ENCODE peak calls at places on chromosomes 5 and 9, in eight cellular contexts. Q is DND-41, V is AG04450, P is WERI-Rb-1, Y is left lung, E is psoas muscle, N is RWPE1, F is endothelial cell of umbilical vein. I is an unnamed sample.

GRCh38 chr5:80926536-80926935 is 33.6 kb upstream of the RASGRF2 start:
- DNase-seq in Q (no peak), V (no peak), P (no peak), Y (no peak), E (no peak), N (no peak), F (no peak), I (no peak)

GRCh38 chr5:150734579-150735384 is 24.0 kb downstream of the DCTN4 start:
- DNase-seq in Q (no peak), V (no peak), P (no peak), Y (peak), E (peak), N (no peak), F (no peak), I (no peak)

GRCh38 chr9:77092536-77092935 is 73.1 kb downstream of the FOXB2 start:
- DNase-seq in Q (no peak), V (no peak), P (no peak), Y (no peak), E (no peak), N (no peak), F (no peak), I (no peak)

GRCh38 chr9:134985451-134985850 is 67.7 kb upstream of the FCN1 start:
- DNase-seq in Q (no peak), V (no peak), P (no peak), Y (peak), E (no peak), N (no peak), F (no peak), I (no peak)

GRCh38 chr5:58717303-58718012 is 134.6 kb downstream of the RAB3C start:
- DNase-seq in Q (no peak), V (no peak), P (no peak), Y (no peak), E (no peak), N (no peak), F (no peak), I (no peak)

GRCh38 chr5:87541033-87541432 is 128.3 kb upstream of the CCNH start:
- DNase-seq in Q (no peak), V (no peak), P (peak), Y (peak), E (peak), N (peak), F (peak), I (peak)

GRCh38 chr5:97151370-97151769 is 9.0 kb upstream of the LIX1 start:
- DNase-seq in Q (no peak), V (no peak), P (no peak), Y (no peak), E (no peak), N (no peak), F (no peak), I (no peak)

GRCh38 chr9:72315510-72316287 is 49.3 kb downstream of the ZFAND5 start:
- DNase-seq in Q (no peak), V (no peak), P (peak), Y (peak), E (peak), N (no peak), F (no peak), I (no peak)

GRCh38 chr9:96383165-96383939 is at the start of gene SLC35D2:
- DNase-seq in Q (no peak), V (no peak), P (no peak), Y (peak), E (peak), N (peak), F (peak), I (no peak)

GRCh38 chr9:134597041-134597913 is 44.3 kb upstream of the COL5A1 start:
- DNase-seq in Q (no peak), V (no peak), P (no peak), Y (no peak), E (no peak), N (no peak), F (no peak), I (peak)

GRCh38 chr9:70052768-70053167 is 9.1 kb downstream of the MAMDC2 start:
- DNase-seq in Q (no peak), V (no peak), P (no peak), Y (no peak), E (no peak), N (no peak), F (no peak), I (no peak)

GRCh38 chr5:146645382-146645781 is 129.4 kb upstream of the GPR151 start:
- DNase-seq in Q (peak), V (no peak), P (no peak), Y (no peak), E (no peak), N (no peak), F (no peak), I (no peak)

GRCh38 chr5:125481506-125482455 is 735.3 kb upstream of the ZNF608 start:
- DNase-seq in Q (no peak), V (no peak), P (peak), Y (no peak), E (no peak), N (no peak), F (no peak), I (no peak)

GRCh38 chr5:142944140-142944539 is 174.0 kb downstream of the ARHGAP26 start:
- DNase-seq in Q (no peak), V (no peak), P (no peak), Y (no peak), E (no peak), N (no peak), F (no peak), I (no peak)

GRCh38 chr5:65769539-65769938 is 47.5 kb downstream of the NLN start:
- DNase-seq in Q (no peak), V (peak), P (no peak), Y (no peak), E (no peak), N (peak), F (peak), I (no peak)

GRCh38 chr5:22079002-22079401 is 774.1 kb downstream of the CDH12 start:
- DNase-seq in Q (no peak), V (no peak), P (no peak), Y (no peak), E (no peak), N (no peak), F (no peak), I (no peak)

GRCh38 chr9:113993838-113994540 is 84.1 kb downstream of the AMBP start:
- DNase-seq in Q (no peak), V (no peak), P (peak), Y (peak), E (peak), N (peak), F (peak), I (peak)

GRCh38 chr5:16849181-16849580 is 86.9 kb downstream of the MYO10 start:
- DNase-seq in Q (no peak), V (no peak), P (no peak), Y (no peak), E (no peak), N (no peak), F (no peak), I (no peak)

GRCh38 chr5:107555425-107556090 is 115.2 kb downstream of the EFNA5 start:
- DNase-seq in Q (no peak), V (peak), P (no peak), Y (no peak), E (no peak), N (peak), F (no peak), I (no peak)

GRCh38 chr5:157740211-157740610 is 3.3 kb upstream of the LSM11 start:
- DNase-seq in Q (no peak), V (no peak), P (peak), Y (no peak), E (no peak), N (peak), F (no peak), I (peak)

GRCh38 chr5:1876708-1877433 is 5.9 kb downstream of the IRX4 start:
- DNase-seq in Q (no peak), V (no peak), P (no peak), Y (no peak), E (no peak), N (no peak), F (no peak), I (no peak)

GRCh38 chr9:91243029-91243428 is 118.7 kb downstream of the AUH start:
- DNase-seq in Q (no peak), V (no peak), P (no peak), Y (no peak), E (no peak), N (no peak), F (no peak), I (no peak)

GRCh38 chr5:33806736-33807442 is 84.9 kb downstream of the ADAMTS12 start:
- DNase-seq in Q (no peak), V (no peak), P (no peak), Y (no peak), E (no peak), N (peak), F (peak), I (no peak)

GRCh38 chr5:105639068-105639467 is 2031.7 kb downstream of the EFNA5 start:
- DNase-seq in Q (no peak), V (no peak), P (no peak), Y (no peak), E (no peak), N (no peak), F (no peak), I (no peak)

GRCh38 chr5:134458234-134458633 is 46.6 kb upstream of the CDKN2AIPNL start:
- DNase-seq in Q (no peak), V (no peak), P (no peak), Y (no peak), E (peak), N (no peak), F (no peak), I (no peak)

GRCh38 chr9:93451762-93452709 is 551 bp downstream of the FAM120A start:
- DNase-seq in Q (peak), V (no peak), P (peak), Y (peak), E (peak), N (no peak), F (peak), I (peak)

GRCh38 chr5:137360607-137361006 is 138.5 kb downstream of the SPOCK1 start:
- DNase-seq in Q (no peak), V (no peak), P (no peak), Y (no peak), E (no peak), N (no peak), F (peak), I (no peak)

GRCh38 chr9:113673726-113674125 is 202.4 kb upstream of the ZNF618 start:
- DNase-seq in Q (no peak), V (no peak), P (no peak), Y (no peak), E (no peak), N (no peak), F (no peak), I (no peak)

GRCh38 chr9:106587021-106587420 is 275.9 kb upstream of the ZNF462 start:
- DNase-seq in Q (no peak), V (no peak), P (no peak), Y (no peak), E (no peak), N (peak), F (no peak), I (no peak)

GRCh38 chr5:91162534-91163381 is 220.4 kb downstream of the ARRDC3 start:
- DNase-seq in Q (no peak), V (peak), P (no peak), Y (peak), E (no peak), N (peak), F (peak), I (peak)
- TF ChIP-seq CTCF in Q (no peak), V (no peak), P (no peak), Y (no peak), E (no peak), N (no peak), F (no peak), I (no peak)

DNA sequence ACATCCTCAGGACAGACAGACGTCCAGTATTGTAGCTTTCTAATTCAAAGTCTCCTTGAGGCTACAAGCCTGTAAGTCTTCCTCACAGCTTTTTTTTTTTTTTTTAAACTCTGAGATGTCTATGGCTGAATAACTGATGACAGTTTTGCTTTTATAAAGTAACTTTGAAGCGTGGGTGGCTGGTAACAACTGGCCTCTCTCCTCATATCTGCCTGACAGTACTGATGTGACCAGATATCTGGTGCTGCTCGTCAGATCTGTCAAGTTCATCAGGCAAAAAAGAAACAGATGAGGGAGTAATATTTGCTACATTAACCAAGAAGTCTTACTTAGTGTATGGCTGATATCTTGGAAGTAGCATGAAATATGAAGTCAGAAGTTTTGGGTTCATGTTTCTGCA is 72.6 kb downstream of the GDNF start:
- DNase-seq in Q (no peak), V (no peak), P (no peak), Y (no peak), E (no peak), N (no peak), F (no peak), I (no peak)
- H3K27ac ChIP-seq in Q (no peak), V (no peak), P (no peak), Y (no peak), E (no peak), N (no peak), F (no peak), I (no peak)

DNA sequence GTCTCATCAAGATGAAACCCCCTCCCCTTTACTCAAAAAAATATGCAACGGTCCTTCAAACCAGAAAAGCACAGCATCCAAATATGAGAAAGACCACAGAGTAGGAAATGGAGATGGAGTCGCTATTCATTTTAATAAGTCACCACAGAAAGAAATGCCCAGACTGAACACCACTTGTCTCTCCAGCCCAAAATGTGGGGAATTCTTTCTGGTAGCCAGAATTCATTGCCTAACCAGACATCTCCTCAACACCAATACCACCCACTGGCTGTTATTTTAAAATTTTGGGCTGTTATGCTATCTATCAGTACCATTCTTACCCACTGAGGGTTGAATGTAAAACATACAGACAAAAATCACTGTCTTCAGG is 100.1 kb downstream of the SUSD1 start:
- DNase-seq in Q (no peak), V (no peak), P (no peak), Y (no peak), E (no peak), N (no peak), F (no peak), I (no peak)
- TF ChIP-seq CTCF in Q (no peak), V (no peak), P (no peak), Y (no peak), E (no peak), N (peak), F (no peak), I (no peak)

DNA sequence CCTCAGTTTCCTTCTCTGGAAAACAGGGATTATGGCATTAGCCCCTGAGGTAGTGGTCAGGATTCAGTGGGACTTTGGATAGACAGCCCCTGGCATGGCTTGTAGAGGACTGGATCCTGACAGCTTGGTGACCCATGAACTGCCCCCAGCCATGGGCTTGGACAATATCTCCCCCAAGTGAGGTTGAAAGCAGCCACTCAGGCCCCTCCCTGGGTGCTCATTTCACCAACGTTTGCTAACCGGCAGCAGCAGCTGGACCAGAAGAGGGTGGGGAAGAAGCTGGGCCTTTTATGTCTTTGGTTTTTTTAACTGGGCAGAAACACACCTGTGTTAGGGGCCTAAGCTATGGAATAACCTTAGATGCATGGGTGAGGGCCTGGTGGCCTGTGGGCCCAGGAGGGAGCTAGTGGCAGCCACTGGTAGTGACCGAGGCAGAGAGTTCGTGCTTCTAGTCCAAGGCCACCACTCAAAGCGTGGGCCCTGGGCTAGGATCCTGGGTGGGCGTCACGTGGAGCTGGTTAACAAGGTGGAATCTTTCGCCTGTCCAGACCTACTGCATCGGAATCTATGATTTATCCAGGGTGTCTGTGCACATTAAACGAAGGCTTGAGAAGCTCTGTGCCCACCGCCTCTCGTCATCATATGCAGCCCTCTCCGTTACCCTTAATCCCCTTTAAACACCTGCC is 1.9 kb downstream of the SLC2A8 start:
- DNase-seq in Q (no peak), V (no peak), P (peak), Y (no peak), E (no peak), N (no peak), F (no peak), I (no peak)
- H3K27ac ChIP-seq in Q (no peak), V (no peak), P (peak), Y (no peak), E (no peak), N (peak), F (no peak), I (no peak)

GRCh38 chr5:63961125-63961597 is 1.1 kb downstream of the HTR1A start:
- DNase-seq in Q (no peak), V (no peak), P (peak), Y (no peak), E (peak), N (no peak), F (no peak), I (no peak)

GRCh38 chr5:63962345-63962744 is at the start of gene HTR1A:
- DNase-seq in Q (no peak), V (no peak), P (peak), Y (no peak), E (no peak), N (no peak), F (no peak), I (no peak)

GRCh38 chr5:63959177-63959982 is 2.9 kb downstream of the HTR1A start:
- DNase-seq in Q (no peak), V (no peak), P (peak), Y (peak), E (peak), N (no peak), F (no peak), I (no peak)

GRCh38 chr5:63961598-63962161 is 565 bp downstream of the HTR1A start:
- DNase-seq in Q (no peak), V (no peak), P (peak), Y (no peak), E (peak), N (no peak), F (no peak), I (no peak)

GRCh38 chr5:63960646-63961045 is 1.6 kb downstream of the HTR1A start:
- DNase-seq in Q (no peak), V (no peak), P (peak), Y (no peak), E (peak), N (no peak), F (no peak), I (no peak)
- TF ChIP-seq CTCF in Q (no peak), V (no peak), P (peak), Y (no peak), E (no peak), N (no peak), F (no peak), I (no peak)

GRCh38 chr5:154860765-154861164 is 2.3 kb downstream of the CNOT8 start:
- DNase-seq in Q (no peak), V (no peak), P (no peak), Y (no peak), E (no peak), N (no peak), F (no peak), I (no peak)
- H3K27ac ChIP-seq in Q (no peak), V (no peak), P (no peak), Y (peak), E (no peak), N (no peak), F (no peak), I (no peak)

GRCh38 chr5:74766348-74766886 is 500 bp downstream of the GFM2 start:
- DNase-seq in Q (peak), V (no peak), P (no peak), Y (no peak), E (no peak), N (peak), F (peak), I (peak)
- TF ChIP-seq CTCF in Q (peak), V (peak), P (peak), Y (peak), E (peak), N (peak), F (peak), I (peak)

GRCh38 chr9:136720887-136721338 is 8.5 kb downstream of the DIPK1B start:
- DNase-seq in Q (no peak), V (no peak), P (no peak), Y (no peak), E (no peak), N (no peak), F (no peak), I (no peak)
- H3K27ac ChIP-seq in Q (no peak), V (no peak), P (no peak), Y (peak), E (peak), N (peak), F (peak), I (no peak)